ENCODE peak calls at places on chromosomes 16 and 17, in seven cellular contexts. P is CD8-positive, alpha-beta T cell; Y is tibial artery; E is uterus; B is adrenal gland; R is ovary; A is transverse colon. V is an unnamed sample.

GRCh38 chr17:46264456-46265198 is 30.3 kb upstream of the LRRC37A start:
- DNase-seq in P (peak; percentile 23), Y (no peak), E (no peak), B (no peak), R (no peak), A (no peak), V (no peak)

GRCh38 chr17:44115585-44116415 is 7.6 kb downstream of the HDAC5 start:
- DNase-seq in P (no peak), Y (no peak), E (peak; percentile 63), B (no peak), R (peak; percentile 67), A (no peak), V (no peak)

GRCh38 chr17:81889602-81890001 is 1.8 kb downstream of the ALYREF start:
- DNase-seq in P (no peak), Y (no peak), E (no peak), B (no peak), R (no peak), A (no peak), V (no peak)

GRCh38 chr17:49585422-49586027 is 9.9 kb downstream of the NXPH3 start:
- DNase-seq in P (no peak), Y (no peak), E (no peak), B (no peak), R (no peak), A (no peak), V (no peak)

GRCh38 chr17:77597421-77598240 is 360.9 kb upstream of the TNRC6C start:
- DNase-seq in P (no peak), Y (no peak), E (no peak), B (no peak), R (no peak), A (no peak), V (no peak)

GRCh38 chr17:77475012-77475976 is 334.5 kb downstream of the SEC14L1 start:
- DNase-seq in P (peak; percentile 47), Y (no peak), E (peak; percentile 65), B (no peak), R (no peak), A (no peak), V (no peak)

GRCh38 chr16:87602005-87602790 is at the start of gene JPH3:
- DNase-seq in P (no peak), Y (no peak), E (no peak), B (no peak), R (no peak), A (no peak), V (no peak)

GRCh38 chr17:14428640-14429029 is 127.8 kb downstream of the HS3ST3B1 start:
- DNase-seq in P (peak; percentile 18), Y (no peak), E (no peak), B (no peak), R (no peak), A (no peak), V (no peak)

GRCh38 chr16:21713549-21714368 is 50.0 kb downstream of the OTOA start:
- DNase-seq in P (no peak), Y (no peak), E (no peak), B (no peak), R (no peak), A (no peak), V (no peak)

GRCh38 chr17:27256225-27257030 is 37.5 kb upstream of the WSB1 start:
- DNase-seq in P (no peak), Y (no peak), E (no peak), B (no peak), R (no peak), A (no peak), V (no peak)

GRCh38 chr17:34980353-34980680 is at the start of gene LIG3:
- DNase-seq in P (peak; percentile 88), Y (peak; percentile 93), E (peak; percentile 95), B (peak; percentile 95), R (peak; percentile 97), A (peak; percentile 96), V (peak; percentile 98)

GRCh38 chr16:64736887-64737286 is 385.0 kb downstream of the CDH11 start:
- DNase-seq in P (no peak), Y (peak; percentile 22), E (no peak), B (no peak), R (no peak), A (no peak), V (no peak)

GRCh38 chr17:43366809-43367587 is 31.8 kb upstream of the ARL4D start:
- DNase-seq in P (no peak), Y (no peak), E (no peak), B (no peak), R (peak; percentile 60), A (no peak), V (peak; percentile 75)

GRCh38 chr17:7042507-7043194 is 1.2 kb downstream of the SLC16A11 start:
- DNase-seq in P (peak; percentile 31), Y (no peak), E (no peak), B (no peak), R (peak; percentile 60), A (no peak), V (no peak)

GRCh38 chr16:29683543-29684090 is 4.6 kb downstream of the QPRT start:
- DNase-seq in P (no peak), Y (no peak), E (no peak), B (no peak), R (no peak), A (no peak), V (no peak)

GRCh38 chr17:2067559-2067958 is 12.7 kb downstream of the HIC1 start:
- DNase-seq in P (no peak), Y (no peak), E (peak; percentile 53), B (no peak), R (peak; percentile 62), A (no peak), V (no peak)

GRCh38 chr17:27878776-27879562 is 14.2 kb downstream of the LYRM9 start:
- DNase-seq in P (no peak), Y (no peak), E (no peak), B (no peak), R (peak; percentile 49), A (no peak), V (no peak)

GRCh38 chr16:51553910-51554309 is 402.8 kb upstream of the SALL1 start:
- DNase-seq in P (no peak), Y (no peak), E (no peak), B (no peak), R (no peak), A (no peak), V (no peak)

GRCh38 chr17:66577041-66577440 is 257.9 kb upstream of the CACNG5 start:
- DNase-seq in P (no peak), Y (no peak), E (no peak), B (no peak), R (no peak), A (no peak), V (no peak)

GRCh38 chr16:57551057-57551456 is 8.6 kb downstream of the ADGRG5 start:
- DNase-seq in P (no peak), Y (no peak), E (no peak), B (no peak), R (no peak), A (no peak), V (no peak)

GRCh38 chr16:87564524-87564778 is 37.9 kb upstream of the JPH3 start:
- DNase-seq in P (no peak), Y (no peak), E (no peak), B (no peak), R (no peak), A (no peak), V (no peak)

DNA sequence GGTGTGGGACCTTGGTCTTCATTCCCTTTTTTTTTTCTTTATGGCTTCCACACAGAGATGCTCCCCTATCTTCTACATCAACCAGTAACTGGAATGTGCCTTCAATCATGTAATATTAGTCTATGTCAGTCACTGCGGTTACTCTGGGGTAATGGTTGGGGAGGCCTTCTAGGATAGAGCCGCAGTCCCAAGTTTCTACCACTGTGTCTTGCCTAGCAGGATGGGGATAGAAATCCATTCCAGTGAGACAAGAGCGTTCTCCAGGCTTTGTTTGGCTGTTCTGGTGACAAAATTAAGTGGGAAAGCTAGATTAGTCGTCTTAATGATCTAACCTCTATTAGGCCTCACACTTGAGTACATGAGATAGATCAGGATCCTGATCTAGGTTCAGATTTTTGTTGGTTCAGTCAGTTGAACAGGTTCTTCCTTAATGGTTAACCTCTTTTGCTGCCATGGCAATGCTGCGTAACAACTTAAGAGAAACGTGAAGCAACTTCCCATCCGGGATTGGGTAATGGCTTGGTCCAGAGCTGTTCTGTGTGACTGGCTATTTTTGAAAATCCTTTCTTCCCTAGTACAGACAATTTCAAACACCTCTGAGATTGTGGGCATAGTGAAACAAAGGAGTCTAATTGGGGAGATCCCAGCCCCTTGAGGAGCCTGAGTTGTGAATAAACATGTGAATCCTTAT is 8.7 kb downstream of the MSL1 start:
- DNase-seq in P (no peak), Y (peak; percentile 60), E (no peak), B (no peak), R (no peak), A (no peak), V (no peak)
- H3K27ac ChIP-seq in P (no peak overlapping the region), Y (no peak overlapping the region), E (no peak overlapping the region), B (peak overlapping the region; percentile 27), R (no peak overlapping the region), A (peak overlapping the region; percentile 15), V (peak overlapping the region; percentile 13)

DNA sequence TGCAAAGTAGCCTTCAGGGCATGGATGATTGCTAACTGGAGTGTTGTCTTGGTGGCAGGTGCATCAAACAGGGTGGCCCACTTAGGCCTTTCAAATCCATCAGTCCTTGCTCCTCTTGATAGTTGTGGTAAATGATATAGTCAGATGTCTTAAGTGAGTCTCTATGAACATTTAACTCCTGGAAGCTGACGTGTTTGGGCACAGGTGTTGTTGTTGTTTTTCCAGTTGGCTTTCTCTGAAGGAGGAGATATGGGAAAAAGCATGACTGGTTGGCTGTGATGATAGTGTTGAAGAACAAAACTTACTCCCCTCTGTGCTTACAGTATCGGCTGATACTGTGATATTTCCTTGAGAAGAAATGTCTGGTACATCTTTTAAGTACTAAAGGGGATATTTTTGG is 18.0 kb downstream of the TNRC6A start:
- DNase-seq in P (no peak), Y (no peak), E (no peak), B (no peak), R (no peak), A (no peak), V (no peak)
- H3K27ac ChIP-seq in P (no peak overlapping the region), Y (peak overlapping the region; percentile 54), E (peak overlapping the region; percentile 47), B (peak overlapping the region; percentile 27), R (no peak overlapping the region), A (no peak overlapping the region), V (no peak overlapping the region)

DNA sequence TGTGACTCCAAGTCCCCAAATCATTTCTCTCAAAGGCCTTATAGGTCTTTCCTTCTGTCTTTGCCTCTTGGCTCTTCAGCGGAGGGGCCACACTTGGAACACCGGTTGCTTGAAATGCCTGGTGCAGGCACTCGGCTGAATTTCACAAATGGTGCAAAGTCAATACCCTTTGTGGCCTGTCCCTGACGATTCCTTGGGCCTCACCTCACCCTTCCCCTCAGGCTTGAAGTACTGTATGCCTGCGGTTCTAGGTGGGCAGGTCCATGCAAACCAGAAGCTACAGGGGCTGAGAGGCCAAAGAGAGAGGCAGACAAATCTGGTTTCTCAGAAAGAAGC is 4.1 kb upstream of the B9D1 start:
- DNase-seq in P (no peak), Y (peak; percentile 16), E (no peak), B (no peak), R (no peak), A (no peak), V (no peak)
- H3K27ac ChIP-seq in P (no peak overlapping the region), Y (no peak overlapping the region), E (no peak overlapping the region), B (no peak overlapping the region), R (no peak overlapping the region), A (no peak overlapping the region), V (no peak overlapping the region)

GRCh38 chr17:29733151-29733550 is 110.4 kb upstream of the CORO6 start:
- DNase-seq in P (no peak), Y (no peak), E (no peak), B (no peak), R (no peak), A (no peak), V (no peak)
- H3K27ac ChIP-seq in P (no peak overlapping the region), Y (no peak overlapping the region), E (no peak overlapping the region), B (no peak overlapping the region), R (no peak overlapping the region), A (peak overlapping the region; percentile 32), V (no peak overlapping the region)